ENCODE peak calls at places on chromosomes 4 and X, in six cellular contexts. B is esophagus muscularis mucosa, R is transverse colon, E is GM23248, X is tibial artery, G is tibial nerve. T is an unnamed sample.

GRCh38 chr4:157221895-157222763 is 1.6 kb downstream of the GRIA2 start:
- DNase-seq in B (no peak), R (no peak), E (peak; percentile 12), X (peak; percentile 68), G (no peak), T (no peak)

GRCh38 chr4:37825943-37826281 is 574 bp upstream of the PGM2 start:
- DNase-seq in B (peak; percentile 90), R (peak; percentile 18), E (no peak), X (no peak), G (no peak), T (no peak)

GRCh38 chr4:24091632-24092240 is 201.9 kb upstream of the PPARGC1A start:
- DNase-seq in B (no peak), R (no peak), E (no peak), X (no peak), G (no peak), T (no peak)

GRCh38 chrX:148609766-148610698 is 109.6 kb downstream of the AFF2 start:
- DNase-seq in B (no peak), R (no peak), E (no peak), X (no peak), G (no peak), T (no peak)

GRCh38 chr4:173257732-173258717 is 76.1 kb downstream of the HMGB2 start:
- DNase-seq in B (no peak), R (peak; percentile 62), E (peak; percentile 78), X (peak; percentile 72), G (peak; percentile 56), T (peak; percentile 31)

GRCh38 chrX:103464071-103464773 is 55.1 kb downstream of the RAB40A start:
- DNase-seq in B (no peak), R (peak; percentile 10), E (peak; percentile 47), X (no peak), G (peak; percentile 19), T (no peak)

GRCh38 chr4:110622841-110623709 is at the start of gene PITX2:
- DNase-seq in B (peak; percentile 98), R (peak; percentile 95), E (peak; percentile 34), X (no peak), G (no peak), T (peak; percentile 95)

GRCh38 chrX:154602766-154603437 is 16.2 kb downstream of the CTAG1B start:
- DNase-seq in B (no peak), R (no peak), E (no peak), X (no peak), G (no peak), T (no peak)

GRCh38 chrX:41184312-41184711 is 99.1 kb downstream of the USP9X start:
- DNase-seq in B (no peak), R (no peak), E (no peak), X (no peak), G (no peak), T (no peak)

GRCh38 chr4:2570551-2571222 is 34.2 kb downstream of the FAM193A start:
- DNase-seq in B (no peak), R (no peak), E (no peak), X (peak; percentile 42), G (no peak), T (no peak)

GRCh38 chr4:56909083-56909981 is 1.6 kb downstream of the REST start:
- DNase-seq in B (no peak), R (peak; percentile 56), E (peak; percentile 84), X (peak; percentile 73), G (peak; percentile 24), T (no peak)

GRCh38 chr4:69066945-69067344 is 29.3 kb upstream of the UGT2B7 start:
- DNase-seq in B (no peak), R (no peak), E (no peak), X (no peak), G (no peak), T (no peak)

GRCh38 chr4:184801781-184802180 is 24.0 kb downstream of the ACSL1 start:
- DNase-seq in B (no peak), R (no peak), E (peak; percentile 90), X (peak; percentile 24), G (no peak), T (no peak)

GRCh38 chr4:127196656-127197352 is 436.0 kb upstream of the INTU start:
- DNase-seq in B (no peak), R (no peak), E (no peak), X (no peak), G (no peak), T (no peak)

GRCh38 chr4:118716304-118716703 is 31.1 kb downstream of the METTL14 start:
- DNase-seq in B (no peak), R (no peak), E (no peak), X (no peak), G (no peak), T (no peak)

GRCh38 chr4:86848136-86848535 is 1.0 kb downstream of the SLC10A6 start:
- DNase-seq in B (no peak), R (no peak), E (peak; percentile 63), X (no peak), G (no peak), T (no peak)
- H3K4me3 ChIP-seq in B (peak overlapping the region; percentile 31), R (no peak overlapping the region), E (peak overlapping the region; percentile 5), X (peak overlapping the region; percentile 10), G (peak overlapping the region; percentile 20), T (no peak overlapping the region)

GRCh38 chrX:141402897-141403610 is 160.7 kb upstream of the SPANXC start:
- DNase-seq in B (no peak), R (no peak), E (no peak), X (no peak), G (no peak), T (no peak)

GRCh38 chrX:141405486-141405877 is 163.2 kb upstream of the SPANXC start:
- DNase-seq in B (no peak), R (no peak), E (peak; percentile 22), X (no peak), G (no peak), T (no peak)

GRCh38 chrX:141405878-141406492 is 163.7 kb upstream of the SPANXC start:
- DNase-seq in B (no peak), R (no peak), E (peak; percentile 52), X (no peak), G (no peak), T (no peak)
- H3K4me3 ChIP-seq in B (no peak overlapping the region), R (no peak overlapping the region), E (no peak overlapping the region), X (no peak overlapping the region), G (no peak overlapping the region), T (no peak overlapping the region)

GRCh38 chr4:139154952-139155557 is 22.0 kb downstream of the ELF2 start:
- DNase-seq in B (no peak), R (no peak), E (no peak), X (no peak), G (no peak), T (no peak)

GRCh38 chr4:139152249-139152648 is 24.8 kb downstream of the ELF2 start:
- DNase-seq in B (no peak), R (no peak), E (no peak), X (no peak), G (no peak), T (no peak)

GRCh38 chr4:139154134-139154421 is 22.9 kb downstream of the ELF2 start:
- DNase-seq in B (no peak), R (no peak), E (no peak), X (no peak), G (no peak), T (no peak)

GRCh38 chr4:139153411-139154133 is 23.4 kb downstream of the ELF2 start:
- DNase-seq in B (no peak), R (no peak), E (no peak), X (no peak), G (no peak), T (no peak)

DNA sequence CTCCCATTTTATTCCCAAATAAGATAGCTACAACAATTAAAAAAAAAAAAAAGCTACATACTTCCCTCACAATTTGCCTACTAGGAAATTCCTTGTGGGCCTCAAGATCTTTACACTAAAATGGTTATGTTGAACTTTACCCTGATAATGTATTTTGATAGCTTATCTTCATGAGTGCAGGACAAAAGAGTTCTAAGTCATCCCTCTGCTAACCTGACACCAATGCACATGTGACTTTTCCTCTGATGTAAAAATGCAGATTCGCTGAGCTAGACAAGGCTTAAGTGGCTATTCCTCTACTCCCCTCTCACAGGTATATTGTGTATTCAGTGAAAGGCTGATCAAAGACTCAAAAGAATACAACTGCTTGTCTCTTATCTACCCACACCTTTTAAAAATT is 22.5 kb downstream of the ELF2 start:
- DNase-seq in B (no peak), R (no peak), E (no peak), X (no peak), G (no peak), T (no peak)
- H3K4me3 ChIP-seq in B (no peak overlapping the region), R (no peak overlapping the region), E (no peak overlapping the region), X (no peak overlapping the region), G (no peak overlapping the region), T (no peak overlapping the region)

GRCh38 chr4:87506974-87507701 is 22.0 kb downstream of the SPARCL1 start:
- DNase-seq in B (no peak), R (no peak), E (peak; percentile 91), X (no peak), G (no peak), T (peak; percentile 69)
- H3K4me3 ChIP-seq in B (no peak overlapping the region), R (no peak overlapping the region), E (peak overlapping the region; percentile 52), X (no peak overlapping the region), G (no peak overlapping the region), T (no peak overlapping the region)

T was measured in AG09309.